ENCODE peak calls at places on chromosomes 7 and 10, in seven cellular contexts. Z is occipital lobe; K is T-helper 1 cell; F is GM12891; S is HCT116; I is stimulated activated CD4-positive, alpha-beta T cell treated with anti-CD3 and anti-CD28 coated beads, Interleukin-1b, Interleukin-23, amount 100 ng/mL, for 1 hour; C is GDM1. V is an unnamed sample.
A peak's percentile ranks its signal among the peaks of the same experiment; 100 is the strongest.

GRCh38 chr7:102008535-102009262 is 191.3 kb downstream of the CUX1 start:
- DNase-seq in Z (no peak), K (no peak), F (no peak), S (no peak), I (no peak), C (no peak), V (no peak)

GRCh38 chr10:128549192-128549591 is 423.0 kb upstream of the MKI67 start:
- DNase-seq in Z (no peak), K (no peak), F (no peak), S (no peak), I (no peak), C (no peak), V (no peak)

GRCh38 chr7:88835147-88835728 is 39.7 kb upstream of the TEX47 start:
- DNase-seq in Z (no peak), K (no peak), F (no peak), S (peak; percentile 24), I (no peak), C (no peak), V (peak; percentile 38)

GRCh38 chr7:1748076-1748750 is 78.1 kb downstream of the ELFN1 start:
- DNase-seq in Z (no peak), K (no peak), F (no peak), S (no peak), I (no peak), C (no peak), V (no peak)

GRCh38 chr7:52475192-52475591 is 560.2 kb upstream of the POM121L12 start:
- DNase-seq in Z (no peak), K (no peak), F (no peak), S (no peak), I (no peak), C (no peak), V (no peak)

GRCh38 chr10:92640110-92640509 is 47.2 kb downstream of the KIF11 start:
- DNase-seq in Z (no peak), K (no peak), F (no peak), S (peak; percentile 8), I (no peak), C (no peak), V (no peak)

GRCh38 chr10:101829561-101830315 is 11.5 kb upstream of the OGA start:
- DNase-seq in Z (no peak), K (peak; percentile 72), F (peak; percentile 92), S (no peak), I (no peak), C (peak; percentile 6), V (no peak)

GRCh38 chr7:5526190-5527037 is 102.8 kb upstream of the TNRC18 start:
- DNase-seq in Z (no peak), K (no peak), F (no peak), S (no peak), I (peak; percentile 31), C (peak; percentile 49), V (peak; percentile 64)

GRCh38 chr10:60535427-60535826 is 145.8 kb upstream of the ANK3 start:
- DNase-seq in Z (no peak), K (no peak), F (no peak), S (no peak), I (no peak), C (no peak), V (no peak)

GRCh38 chr10:119103687-119104652 is at the start of gene DENND10:
- DNase-seq in Z (peak; percentile 87), K (peak; percentile 75), F (peak; percentile 90), S (peak; percentile 73), I (peak; percentile 56), C (peak; percentile 59), V (peak; percentile 62)

GRCh38 chr10:102511562-102512274 is 7.9 kb downstream of the SUFU start:
- DNase-seq in Z (no peak), K (no peak), F (peak; percentile 46), S (no peak), I (no peak), C (peak; percentile 11), V (peak; percentile 82)

GRCh38 chr10:99248824-99249223 is 13.2 kb upstream of the HPSE2 start:
- DNase-seq in Z (no peak), K (no peak), F (no peak), S (no peak), I (no peak), C (no peak), V (no peak)

GRCh38 chr10:60139798-60140566 is 233.6 kb upstream of the CCDC6 start:
- DNase-seq in Z (no peak), K (no peak), F (no peak), S (no peak), I (no peak), C (no peak), V (no peak)

GRCh38 chr7:122975341-122975740 is 20.2 kb downstream of the TAS2R16 start:
- DNase-seq in Z (no peak), K (no peak), F (no peak), S (peak; percentile 29), I (no peak), C (no peak), V (no peak)

GRCh38 chr7:66076459-66077329 is 1.1 kb downstream of the ASL start:
- DNase-seq in Z (no peak), K (no peak), F (no peak), S (no peak), I (no peak), C (no peak), V (peak; percentile 45)

GRCh38 chr10:77825965-77826364 is 100.6 kb downstream of the DLG5 start:
- DNase-seq in Z (no peak), K (no peak), F (no peak), S (no peak), I (no peak), C (no peak), V (no peak)

GRCh38 chr10:14163374-14164125 is 167.2 kb downstream of the FRMD4A start:
- DNase-seq in Z (no peak), K (no peak), F (no peak), S (no peak), I (no peak), C (no peak), V (no peak)

GRCh38 chr10:104322416-104322782 is 15.9 kb downstream of the ITPRIP start:
- DNase-seq in Z (no peak), K (no peak), F (no peak), S (no peak), I (no peak), C (no peak), V (peak; percentile 92)

GRCh38 chr10:113067516-113067915 is 117.5 kb downstream of the TCF7L2 start:
- DNase-seq in Z (no peak), K (no peak), F (no peak), S (no peak), I (no peak), C (no peak), V (no peak)

GRCh38 chr7:140674899-140675701 is 2.4 kb downstream of the ADCK2 start:
- DNase-seq in Z (peak; percentile 20), K (no peak), F (no peak), S (peak; percentile 27), I (no peak), C (peak; percentile 42), V (peak; percentile 39)

GRCh38 chr10:5259132-5259951 is 62.7 kb downstream of the AKR1C4 start:
- DNase-seq in Z (no peak), K (no peak), F (no peak), S (no peak), I (no peak), C (no peak), V (no peak)

GRCh38 chr7:2710256-2710655 is 22.3 kb downstream of the AMZ1 start:
- DNase-seq in Z (no peak), K (peak; percentile 43), F (peak; percentile 67), S (no peak), I (peak; percentile 18), C (no peak), V (no peak)

GRCh38 chr7:106980358-106980685 is 64.2 kb upstream of the PRKAR2B start:
- DNase-seq in Z (no peak), K (no peak), F (no peak), S (no peak), I (no peak), C (no peak), V (no peak)

GRCh38 chr10:17216217-17216900 is 11.7 kb upstream of the VIM start:
- DNase-seq in Z (no peak), K (no peak), F (no peak), S (peak; percentile 93), I (no peak), C (peak; percentile 80), V (peak; percentile 85)

GRCh38 chr10:31606841-31607240 is 287.8 kb downstream of the ZEB1 start:
- DNase-seq in Z (no peak), K (no peak), F (no peak), S (no peak), I (no peak), C (no peak), V (no peak)

GRCh38 chr7:20529260-20529659 is 86.2 kb upstream of the ABCB5 start:
- DNase-seq in Z (no peak), K (no peak), F (no peak), S (no peak), I (no peak), C (no peak), V (no peak)

GRCh38 chr7:159195926-159196325 is 51.3 kb upstream of the VIPR2 start:
- DNase-seq in Z (no peak), K (no peak), F (no peak), S (no peak), I (no peak), C (no peak), V (no peak)

GRCh38 chr10:11017575-11018425 is at the start of gene CELF2:
- DNase-seq in Z (peak; percentile 53), K (peak; percentile 42), F (peak; percentile 50), S (no peak), I (no peak), C (no peak), V (no peak)

GRCh38 chr10:67017218-67017617 is 91.4 kb downstream of the LRRTM3 start:
- DNase-seq in Z (no peak), K (no peak), F (no peak), S (no peak), I (no peak), C (no peak), V (no peak)

GRCh38 chr7:147411011-147411614 is 1179.5 kb upstream of the C7orf33 start:
- DNase-seq in Z (no peak), K (no peak), F (no peak), S (no peak), I (no peak), C (no peak), V (no peak)

GRCh38 chr7:122013070-122013469 is 131.0 kb downstream of the AASS start:
- DNase-seq in Z (no peak), K (no peak), F (no peak), S (no peak), I (no peak), C (no peak), V (no peak)

GRCh38 chr7:101386558-101387199 is 24.0 kb downstream of the COL26A1 start:
- DNase-seq in Z (no peak), K (no peak), F (no peak), S (no peak), I (no peak), C (no peak), V (no peak)

GRCh38 chr10:114499630-114500190 is 95.4 kb upstream of the AFAP1L2 start:
- DNase-seq in Z (no peak), K (peak; percentile 5), F (no peak), S (no peak), I (no peak), C (peak; percentile 34), V (no peak)

GRCh38 chr7:73742338-73742752 is 3.7 kb upstream of the ABHD11 start:
- DNase-seq in Z (no peak), K (no peak), F (no peak), S (no peak), I (no peak), C (no peak), V (no peak)

GRCh38 chr7:159271795-159272194 is 127.1 kb upstream of the VIPR2 start:
- DNase-seq in Z (no peak), K (no peak), F (no peak), S (no peak), I (no peak), C (no peak), V (no peak)

GRCh38 chr7:156000601-156001396 is 188.5 kb upstream of the SHH start:
- DNase-seq in Z (no peak), K (no peak), F (no peak), S (no peak), I (no peak), C (no peak), V (no peak)

GRCh38 chr10:58414270-58415041 is 29.2 kb downstream of the TFAM start:
- DNase-seq in Z (no peak), K (no peak), F (no peak), S (no peak), I (no peak), C (no peak), V (no peak)

GRCh38 chr7:28996836-28997235 is 38.7 kb upstream of the TRIL start:
- DNase-seq in Z (no peak), K (no peak), F (no peak), S (no peak), I (no peak), C (no peak), V (no peak)